ENCODE peak calls at places on chromosomes 3 and 15, in nine cellular contexts. M, Y, N, V, I, C, E, A and X are unnamed samples.

GRCh38 chr3:14548321-14548729 is 8.2 kb upstream of the GRIP2 start:
- DNase-seq in I (peak), V (peak), E (peak), N (peak), C (peak), A (peak), M (peak), Y (peak), X (peak)

GRCh38 chr15:77346637-77347036 is 73.3 kb downstream of the PEAK1 start:
- DNase-seq in C (no peak), Y (no peak), V (no peak), M (no peak), E (no peak), N (peak), I (no peak), A (no peak), X (no peak)

GRCh38 chr3:9778102-9778501 is 8.4 kb upstream of the CAMK1 start:
- DNase-seq in N (no peak), M (peak), A (peak), E (peak), Y (no peak), I (no peak), C (no peak), V (peak), X (peak)

GRCh38 chr3:151008699-151009098 is 36.2 kb upstream of the CLRN1 start:
- DNase-seq in E (no peak), A (peak), M (peak), V (peak), C (no peak), I (no peak), N (no peak), Y (no peak), X (peak)

GRCh38 chr3:99509224-99509623 is 129.2 kb upstream of the COL8A1 start:
- DNase-seq in C (no peak), N (no peak), V (peak), I (no peak), M (peak), E (no peak), A (peak), Y (no peak), X (peak)

GRCh38 chr3:184593201-184593922 is 31.8 kb downstream of the EPHB3 start:
- DNase-seq in E (no peak), V (peak), N (no peak), A (peak), C (no peak), Y (no peak), M (no peak), I (peak), X (no peak)

GRCh38 chr3:47877719-47878118 is 74.8 kb downstream of the DHX30 start:
- DNase-seq in E (no peak), A (no peak), M (no peak), I (no peak), N (no peak), C (no peak), V (no peak), Y (no peak), X (no peak)

GRCh38 chr15:31069360-31070000 is 32.0 kb downstream of the TRPM1 start:
- DNase-seq in N (peak), E (no peak), V (peak), M (no peak), C (peak), A (peak), I (no peak), Y (no peak), X (peak)

GRCh38 chr3:168707900-168708299 is 612.2 kb upstream of the GOLIM4 start:
- DNase-seq in C (no peak), A (no peak), I (no peak), N (no peak), Y (no peak), E (no peak), M (no peak), V (no peak), X (no peak)

GRCh38 chr3:41223691-41224090 is 24.4 kb downstream of the CTNNB1 start:
- DNase-seq in M (no peak), Y (no peak), E (no peak), C (no peak), I (no peak), V (no peak), A (no peak), N (no peak), X (no peak)

GRCh38 chr3:9690451-9691450 is 12.9 kb upstream of the CPNE9 start:
- DNase-seq in C (no peak), M (peak), N (no peak), Y (no peak), I (no peak), V (peak), E (no peak), A (no peak), X (peak)

GRCh38 chr15:63492541-63493077 is 11.8 kb upstream of the USP3 start:
- DNase-seq in E (no peak), N (no peak), V (peak), A (peak), C (no peak), Y (no peak), M (no peak), I (no peak), X (peak)

GRCh38 chr3:76565496-76566210 is 474.2 kb upstream of the ROBO2 start:
- DNase-seq in V (no peak), M (no peak), C (no peak), Y (no peak), A (no peak), I (no peak), N (no peak), E (no peak), X (no peak)

GRCh38 chr15:74206801-74207281 is 4.3 kb upstream of the STRA6 start:
- DNase-seq in A (no peak), I (no peak), M (no peak), C (no peak), E (no peak), V (peak), N (no peak), Y (no peak), X (no peak)

GRCh38 chr3:9955611-9956352 is 3.6 kb upstream of the PRRT3 start:
- DNase-seq in Y (no peak), N (no peak), A (no peak), M (no peak), V (no peak), C (no peak), E (no peak), I (no peak), X (no peak)

GRCh38 chr3:15220056-15220455 is 14.0 kb downstream of the CAPN7 start:
- DNase-seq in I (no peak), N (no peak), Y (no peak), A (no peak), E (no peak), M (no peak), V (no peak), C (no peak), X (no peak)

GRCh38 chr15:80967451-80967850 is 22.2 kb downstream of the MESD start:
- DNase-seq in V (peak), N (peak), E (no peak), C (no peak), I (no peak), A (peak), Y (no peak), M (peak), X (peak)

GRCh38 chr3:18827664-18828063 is 320.6 kb upstream of the KCNH8 start:
- DNase-seq in C (no peak), V (peak), M (no peak), I (no peak), E (no peak), Y (no peak), A (no peak), N (no peak), X (no peak)

GRCh38 chr15:77981281-77982126 is 96.0 kb downstream of the TBC1D2B start:
- DNase-seq in C (no peak), M (no peak), I (no peak), Y (no peak), E (no peak), N (no peak), A (no peak), V (no peak), X (no peak)

GRCh38 chr3:8507496-8507895 is 5.9 kb downstream of the LMCD1 start:
- DNase-seq in E (no peak), I (no peak), Y (no peak), A (no peak), M (no peak), V (no peak), C (no peak), N (no peak), X (no peak)

GRCh38 chr15:75030424-75030823 is 7.0 kb downstream of the PPCDC start:
- DNase-seq in E (no peak), V (no peak), C (no peak), N (no peak), Y (no peak), A (no peak), M (no peak), I (no peak), X (no peak)

GRCh38 chr3:169044341-169045113 is 619.0 kb downstream of the MECOM start:
- DNase-seq in C (no peak), E (no peak), I (no peak), V (peak), M (peak), Y (no peak), N (no peak), A (peak), X (no peak)

DNA sequence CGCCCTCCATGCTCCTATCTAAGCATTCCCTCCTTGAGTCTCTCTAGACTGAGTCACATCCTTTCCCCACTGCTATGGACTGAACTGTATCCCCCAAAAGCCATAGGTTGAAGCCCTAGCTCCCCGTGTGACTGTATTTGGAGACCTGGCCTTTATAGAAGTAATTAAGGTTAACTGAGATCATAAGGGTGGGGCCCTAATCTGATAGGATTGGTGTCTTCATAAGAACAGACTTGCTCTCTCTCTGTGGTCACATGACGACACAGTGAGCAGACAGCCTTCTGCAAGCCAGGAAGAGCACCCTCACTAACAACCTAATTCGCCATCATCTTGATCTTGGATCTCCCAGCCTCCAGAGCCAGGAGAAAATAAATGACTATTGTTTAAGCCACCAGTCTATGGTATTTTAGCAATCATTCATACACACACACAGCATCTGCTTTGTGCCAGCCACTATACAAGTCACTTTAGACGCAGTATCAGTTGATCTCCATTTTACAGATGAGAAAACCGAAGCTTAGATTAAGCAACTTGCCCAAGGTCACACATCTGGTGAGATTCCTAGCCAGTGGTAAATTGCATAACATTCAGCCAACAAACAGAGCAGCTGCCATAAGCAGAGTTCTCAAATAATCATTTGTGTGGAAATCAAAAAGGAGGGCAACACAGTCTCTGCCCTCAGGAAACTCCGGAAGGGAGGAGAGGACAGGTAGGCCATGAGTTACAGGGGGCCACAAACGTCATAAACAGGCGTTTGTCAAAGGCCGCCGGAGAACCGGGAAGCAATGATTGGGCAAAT is 66.3 kb upstream of the HES1 start:
- DNase-seq in E (no peak), A (peak), C (no peak), N (peak), M (no peak), Y (no peak), I (no peak), V (peak), X (peak)
- H3K4me3 ChIP-seq in E (no peak), A (no peak), C (no peak), N (no peak), M (no peak), Y (no peak), I (no peak), V (no peak), X (no peak)

GRCh38 chr3:124361566-124361965 is 368.7 kb upstream of the UMPS start:
- DNase-seq in Y (no peak), E (no peak), A (no peak), V (no peak), C (no peak), N (no peak), I (no peak), M (no peak), X (no peak)

GRCh38 chr3:124360140-124360539 is 368.2 kb upstream of the ROPN1 start:
- DNase-seq in N (no peak), A (peak), E (no peak), Y (no peak), I (no peak), V (no peak), M (no peak), C (no peak), X (no peak)

GRCh38 chr3:124362418-124362817 is 367.8 kb upstream of the UMPS start:
- DNase-seq in V (no peak), Y (no peak), M (no peak), I (no peak), C (no peak), E (no peak), N (no peak), A (no peak), X (no peak)

GRCh38 chr3:124363451-124363850 is 366.8 kb upstream of the UMPS start:
- DNase-seq in Y (no peak), E (no peak), C (no peak), M (peak), I (no peak), V (peak), A (peak), N (no peak), X (peak)

DNA sequence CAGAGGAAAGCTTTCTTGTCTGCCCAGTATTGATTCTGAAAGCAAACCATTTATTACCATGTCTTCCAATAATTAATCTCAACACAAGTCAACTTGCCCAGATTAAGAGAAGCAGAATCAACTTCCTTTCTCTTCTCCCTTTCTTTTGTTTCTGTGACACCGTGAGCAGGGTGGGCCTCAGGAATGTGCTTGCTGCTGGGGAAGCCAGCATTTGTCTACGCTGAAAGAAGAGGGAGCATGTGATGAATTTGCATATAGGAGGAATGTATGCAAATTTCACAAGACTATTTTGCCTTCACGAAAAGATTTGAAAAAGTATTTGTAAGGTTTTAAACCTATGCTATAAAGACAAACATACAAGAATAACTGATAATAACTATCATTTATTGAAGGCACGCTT is 368.7 kb upstream of the ROPN1 start:
- DNase-seq in V (peak), M (no peak), I (no peak), C (no peak), N (no peak), A (no peak), E (no peak), Y (no peak), X (no peak)
- H3K4me3 ChIP-seq in V (no peak), M (no peak), I (no peak), C (no peak), N (no peak), A (no peak), E (no peak), Y (no peak), X (no peak)

GRCh38 chr3:50241163-50241562 is 5.2 kb downstream of the GNAI2 start:
- DNase-seq in N (no peak), M (no peak), C (no peak), A (no peak), I (no peak), E (no peak), Y (no peak), V (no peak), X (no peak)

GRCh38 chr3:50239649-50240048 is 3.6 kb downstream of the GNAI2 start:
- DNase-seq in E (no peak), A (no peak), N (no peak), V (no peak), C (no peak), I (no peak), Y (no peak), M (no peak), X (no peak)

GRCh38 chr3:50243552-50243895 is 7.5 kb downstream of the GNAI2 start:
- DNase-seq in N (no peak), V (no peak), A (no peak), C (no peak), I (no peak), M (no peak), Y (no peak), E (no peak), X (no peak)

GRCh38 chr3:50242778-50243551 is 7.0 kb downstream of the GNAI2 start:
- DNase-seq in N (no peak), M (peak), E (peak), V (peak), Y (no peak), C (no peak), I (peak), A (peak), X (peak)

DNA sequence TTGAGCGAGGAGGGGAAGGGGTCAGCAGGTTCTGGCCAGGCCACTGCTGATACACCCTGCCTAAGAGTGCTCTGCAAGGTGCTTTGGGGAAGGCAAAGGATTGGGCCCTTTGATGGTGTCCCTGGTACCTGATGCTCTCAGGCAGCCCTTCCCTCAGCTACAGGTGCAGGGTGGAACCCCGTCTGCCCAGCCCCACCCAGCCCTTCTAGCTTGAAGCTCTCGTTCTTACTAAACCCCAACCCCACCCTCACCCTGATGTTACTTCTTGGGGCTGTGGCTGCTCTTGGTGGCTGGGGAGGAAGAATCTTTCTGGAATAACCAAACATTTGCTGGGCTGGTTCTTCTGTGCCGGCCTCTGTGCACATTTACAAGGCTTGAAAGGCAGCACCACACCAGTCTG is 6.4 kb downstream of the GNAI2 start:
- DNase-seq in A (no peak), N (no peak), I (no peak), C (no peak), M (no peak), V (no peak), Y (no peak), E (no peak), X (no peak)
- H3K4me3 ChIP-seq in A (no peak), N (no peak), I (no peak), C (no peak), M (no peak), V (no peak), Y (peak), E (peak), X (no peak)

GRCh38 chr3:57758686-57759085 is 2.6 kb downstream of the SLMAP start:
- DNase-seq in N (no peak), V (peak), A (peak), M (no peak), I (no peak), E (no peak), Y (no peak), C (no peak), X (peak)
- H3K4me3 ChIP-seq in N (peak), V (peak), A (no peak), M (peak), I (no peak), E (peak), Y (peak), C (peak), X (peak)

GRCh38 chr15:40103864-40104271 is 4.8 kb downstream of the BMF start:
- DNase-seq in C (no peak), M (no peak), N (no peak), I (no peak), V (no peak), A (no peak), Y (no peak), E (no peak), X (no peak)

GRCh38 chr15:40100947-40101905 is 7.5 kb downstream of the BMF start:
- DNase-seq in I (no peak), E (no peak), Y (no peak), M (no peak), A (peak), N (no peak), C (no peak), V (no peak), X (no peak)

GRCh38 chr15:40104296-40104864 is 4.3 kb downstream of the BMF start:
- DNase-seq in N (no peak), M (no peak), V (no peak), C (no peak), E (no peak), I (no peak), A (no peak), Y (no peak), X (no peak)

GRCh38 chr15:40104865-40105516 is 3.7 kb downstream of the BMF start:
- DNase-seq in M (peak), N (peak), E (peak), C (peak), I (peak), Y (peak), V (peak), A (peak), X (peak)

GRCh38 chr15:40103124-40103858 is 5.4 kb downstream of the BMF start:
- DNase-seq in E (peak), Y (no peak), I (peak), C (peak), A (peak), V (peak), M (no peak), N (no peak), X (peak)
- H3K4me3 ChIP-seq in E (peak), Y (no peak), I (no peak), C (no peak), A (no peak), V (peak), M (no peak), N (no peak), X (peak)